ENCODE peak calls at places on chromosomes 3 and 15, in eight cellular contexts. L, G, K, J, T, Q, A and R are unnamed samples.

GRCh38 chr15:50262533-50262932 is 3.0 kb downstream of the HDC start:
- DNase-seq in L (no peak), G (no peak), K (no peak), J (peak; percentile 16), T (no peak), Q (no peak), A (no peak), R (no peak)

GRCh38 chr15:70286110-70286806 is 188.5 kb upstream of the TLE3 start:
- DNase-seq in L (no peak), G (peak; percentile 25), K (no peak), J (no peak), T (no peak), Q (no peak), A (no peak), R (no peak)

GRCh38 chr3:87191641-87192040 is 35.5 kb upstream of the CHMP2B start:
- DNase-seq in L (no peak), G (no peak), K (no peak), J (no peak), T (no peak), Q (no peak), A (no peak), R (no peak)

GRCh38 chr15:36177590-36178281 is 401.7 kb upstream of the CDIN1 start:
- DNase-seq in L (no peak), G (no peak), K (peak; percentile 43), J (no peak), T (no peak), Q (no peak), A (no peak), R (no peak)

GRCh38 chr15:78301813-78302212 is 2.4 kb upstream of the SKIC8 start:
- DNase-seq in L (no peak), G (no peak), K (no peak), J (no peak), T (no peak), Q (no peak), A (no peak), R (no peak)

GRCh38 chr3:140290105-140290504 is 355.1 kb downstream of the CLSTN2 start:
- DNase-seq in L (no peak), G (no peak), K (no peak), J (no peak), T (no peak), Q (no peak), A (no peak), R (no peak)

GRCh38 chr3:149459491-149460057 is 14.9 kb upstream of the TM4SF4 start:
- DNase-seq in L (no peak), G (no peak), K (no peak), J (no peak), T (no peak), Q (no peak), A (no peak), R (no peak)

GRCh38 chr15:71691322-71691699 is 119.0 kb upstream of the NR2E3 start:
- DNase-seq in L (no peak), G (no peak), K (no peak), J (no peak), T (no peak), Q (no peak), A (no peak), R (no peak)

GRCh38 chr15:58952751-58953150 is 19.3 kb upstream of the SLTM start:
- DNase-seq in L (no peak), G (no peak), K (peak; percentile 52), J (no peak), T (no peak), Q (no peak), A (no peak), R (no peak)

GRCh38 chr3:50119786-50120185 is 31.1 kb downstream of the RBM5 start:
- DNase-seq in L (no peak), G (no peak), K (no peak), J (no peak), T (no peak), Q (peak; percentile 19), A (no peak), R (no peak)

GRCh38 chr15:88255496-88256171 is 905 bp downstream of the NTRK3 start:
- DNase-seq in L (no peak), G (no peak), K (peak; percentile 20), J (no peak), T (peak; percentile 43), Q (no peak), A (no peak), R (no peak)

GRCh38 chr15:23574742-23575141 is 9.3 kb downstream of the MKRN3 start:
- DNase-seq in L (no peak), G (no peak), K (no peak), J (no peak), T (no peak), Q (no peak), A (no peak), R (no peak)

GRCh38 chr15:99962006-99962561 is 228.8 kb upstream of the LYSMD4 start:
- DNase-seq in L (no peak), G (peak; percentile 30), K (no peak), J (no peak), T (peak; percentile 5), Q (no peak), A (no peak), R (no peak)

GRCh38 chr3:131233900-131234667 is 147.5 kb upstream of the NUDT16 start:
- DNase-seq in L (no peak), G (no peak), K (no peak), J (no peak), T (no peak), Q (no peak), A (no peak), R (no peak)

GRCh38 chr3:45599424-45599886 is 4.9 kb downstream of the LIMD1 start:
- DNase-seq in L (no peak), G (no peak), K (no peak), J (peak; percentile 51), T (no peak), Q (no peak), A (no peak), R (peak; percentile 51)
- H3K4me1 ChIP-seq in L (peaks cover 91% of the 10 kb centered on the region), G (peaks cover 25% of the 10 kb centered on the region), K (peaks cover 33% of the 10 kb centered on the region), J (peaks cover 71% of the 10 kb centered on the region), T (peaks cover 21% of the 10 kb centered on the region), Q (peaks cover 21% of the 10 kb centered on the region), A (peaks cover 62% of the 10 kb centered on the region), R (peaks cover 73% of the 10 kb centered on the region)

GRCh38 chr15:91954211-91954804 is 100.8 kb downstream of the SLCO3A1 start:
- DNase-seq in L (no peak), G (no peak), K (no peak), J (peak; percentile 67), T (no peak), Q (no peak), A (no peak), R (no peak)
- H3K27ac ChIP-seq in L (no peak overlapping the region), G (no peak overlapping the region), K (no peak overlapping the region), J (no peak overlapping the region), T (no peak overlapping the region), Q (no peak overlapping the region), A (peak overlapping the region; percentile 85), R (no peak overlapping the region)

DNA sequence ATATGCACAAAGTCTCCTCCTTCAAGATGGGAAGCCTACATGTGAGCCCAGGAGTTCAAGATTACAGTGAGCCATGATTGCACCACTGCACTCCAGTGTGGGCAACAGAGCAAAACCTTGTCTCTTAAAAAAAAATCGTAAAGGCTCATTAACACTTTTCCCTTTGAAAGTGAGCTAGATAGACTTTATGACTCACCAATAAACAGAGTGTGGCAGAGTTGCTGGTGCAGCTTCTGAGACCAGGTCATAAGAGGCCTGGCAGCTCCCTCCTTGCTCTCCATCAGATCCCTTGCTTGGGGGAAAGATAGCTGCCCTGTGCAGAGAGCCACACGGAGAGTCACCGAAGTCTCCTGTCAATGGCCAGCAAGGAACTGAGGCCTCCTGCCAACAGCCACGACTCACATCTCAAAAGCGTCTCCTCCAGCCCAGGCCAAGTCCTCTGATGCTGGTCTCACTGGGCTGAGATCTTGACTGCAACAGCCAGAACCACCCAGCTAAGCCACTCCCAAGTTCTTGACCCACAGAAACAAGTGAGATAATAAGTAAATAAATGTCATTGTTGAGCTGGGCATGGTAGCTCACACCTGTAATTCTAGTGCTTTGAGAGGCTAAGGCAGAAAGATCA is 8.7 kb upstream of the GP9 start:
- DNase-seq in L (no peak), G (no peak), K (no peak), J (peak; percentile 28), T (no peak), Q (no peak), A (no peak), R (peak; percentile 70)
- TF ChIP-seq POLR2A in L (no peak), G (no peak), K (no peak), J (peak; percentile 43), T (no peak), Q (no peak), A (no peak), R (no peak)

GRCh38 chr3:33430571-33430970 is 9.6 kb downstream of the UBP1 start:
- DNase-seq in L (no peak), G (no peak), K (no peak), J (no peak), T (no peak), Q (no peak), A (no peak), R (no peak)

GRCh38 chr3:33430061-33430460 is 10.1 kb downstream of the UBP1 start:
- DNase-seq in L (no peak), G (no peak), K (no peak), J (no peak), T (no peak), Q (no peak), A (no peak), R (no peak)

GRCh38 chr3:33426630-33427341 is 13.4 kb downstream of the UBP1 start:
- DNase-seq in L (no peak), G (no peak), K (no peak), J (peak; percentile 75), T (no peak), Q (peak; percentile 50), A (no peak), R (no peak)

GRCh38 chr3:33426068-33426467 is 14.1 kb downstream of the UBP1 start:
- DNase-seq in L (no peak), G (no peak), K (no peak), J (no peak), T (no peak), Q (no peak), A (no peak), R (no peak)

DNA sequence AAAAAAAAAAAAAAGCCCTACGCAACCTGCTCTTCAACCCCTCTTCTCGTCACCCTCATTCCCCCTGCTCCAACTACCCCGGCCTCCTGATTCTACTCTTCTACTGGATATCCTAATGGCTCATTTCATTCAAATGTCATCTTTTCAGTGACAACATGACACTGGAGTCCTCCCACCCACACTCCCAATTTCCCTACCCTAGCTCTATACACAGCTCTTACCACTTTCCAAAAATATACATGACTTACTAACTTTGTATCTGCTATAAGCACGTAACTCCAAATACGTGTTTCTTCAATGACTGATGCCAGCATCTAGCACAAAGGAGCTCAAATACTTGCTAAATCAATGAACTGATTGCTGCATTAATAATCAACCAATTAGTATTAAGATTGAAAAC is 11.4 kb downstream of the UBP1 start:
- DNase-seq in L (no peak), G (no peak), K (no peak), J (no peak), T (no peak), Q (no peak), A (no peak), R (no peak)
- H3K4me1 ChIP-seq in L (peaks cover 68% of the 10 kb centered on the region), G (peaks cover 10% of the 10 kb centered on the region), K (peaks cover 13% of the 10 kb centered on the region), J (peaks cover 78% of the 10 kb centered on the region), T (no peaks in the 10 kb centered on the region), Q (no peaks in the 10 kb centered on the region), A (peaks cover 13% of the 10 kb centered on the region), R (peaks cover 28% of the 10 kb centered on the region)

GRCh38 chr3:12300137-12300536 is 11.3 kb downstream of the PPARG start:
- DNase-seq in L (no peak), G (no peak), K (no peak), J (no peak), T (no peak), Q (no peak), A (no peak), R (no peak)
- H3K27ac ChIP-seq in L (no peak overlapping the region), G (no peak overlapping the region), K (no peak overlapping the region), J (peak overlapping the region; percentile 29), T (no peak overlapping the region), Q (no peak overlapping the region), A (no peak overlapping the region), R (no peak overlapping the region)